ENCODE peak calls at places on chromosomes 16 and 17, in eight cellular contexts. One of them, this sample, is unnamed.

GRCh38 chr17:56593073-56593740 is at the start of gene NOG:
- DNase-seq in adrenal gland: no peak
- DNase-seq in lower leg skin: no peak
- DNase-seq in tibial nerve: no peak
- DNase-seq in GM12891: peak
- DNase-seq in upper lobe of left lung: peak
- DNase-seq in IMR-90: peak
- DNase-seq in stomach: no peak
- DNase-seq in this sample: peak

GRCh38 chr17:59372138-59372751 is 40.8 kb downstream of the YPEL2 start:
- DNase-seq in adrenal gland: peak
- DNase-seq in lower leg skin: peak
- DNase-seq in tibial nerve: peak
- DNase-seq in GM12891: no peak
- DNase-seq in upper lobe of left lung: no peak
- DNase-seq in IMR-90: peak
- DNase-seq in stomach: peak
- DNase-seq in this sample: no peak

GRCh38 chr16:1614226-1615102 is 2.3 kb downstream of the CRAMP1 start:
- DNase-seq in adrenal gland: peak
- DNase-seq in lower leg skin: no peak
- DNase-seq in tibial nerve: no peak
- DNase-seq in GM12891: peak
- DNase-seq in upper lobe of left lung: peak
- DNase-seq in IMR-90: peak
- DNase-seq in stomach: peak
- DNase-seq in this sample: peak

GRCh38 chr17:51166198-51166986 is at the start of gene NME2:
- DNase-seq in adrenal gland: peak
- DNase-seq in lower leg skin: peak
- DNase-seq in tibial nerve: peak
- DNase-seq in GM12891: peak
- DNase-seq in upper lobe of left lung: peak
- DNase-seq in IMR-90: peak
- DNase-seq in stomach: peak
- DNase-seq in this sample: peak

GRCh38 chr17:27538156-27538955 is 82.1 kb downstream of the KSR1 start:
- DNase-seq in adrenal gland: no peak
- DNase-seq in lower leg skin: no peak
- DNase-seq in tibial nerve: no peak
- DNase-seq in GM12891: no peak
- DNase-seq in upper lobe of left lung: no peak
- DNase-seq in IMR-90: peak
- DNase-seq in stomach: no peak
- DNase-seq in this sample: no peak

GRCh38 chr16:3776316-3776715 is 59.0 kb upstream of the TRAP1 start:
- DNase-seq in adrenal gland: peak
- DNase-seq in lower leg skin: no peak
- DNase-seq in tibial nerve: no peak
- DNase-seq in GM12891: no peak
- DNase-seq in upper lobe of left lung: no peak
- DNase-seq in IMR-90: no peak
- DNase-seq in stomach: peak
- DNase-seq in this sample: no peak

GRCh38 chr17:76827736-76828135 is 40.5 kb upstream of the MGAT5B start:
- DNase-seq in adrenal gland: no peak
- DNase-seq in lower leg skin: no peak
- DNase-seq in tibial nerve: no peak
- DNase-seq in GM12891: no peak
- DNase-seq in upper lobe of left lung: peak
- DNase-seq in IMR-90: no peak
- DNase-seq in stomach: no peak
- DNase-seq in this sample: no peak

GRCh38 chr16:30773826-30774225 is 11.7 kb downstream of the RNF40 start:
- DNase-seq in adrenal gland: no peak
- DNase-seq in lower leg skin: no peak
- DNase-seq in tibial nerve: no peak
- DNase-seq in GM12891: no peak
- DNase-seq in upper lobe of left lung: peak
- DNase-seq in IMR-90: no peak
- DNase-seq in stomach: no peak
- DNase-seq in this sample: no peak

GRCh38 chr16:69494993-69495392 is 70.6 kb downstream of the CYB5B start:
- DNase-seq in adrenal gland: peak
- DNase-seq in lower leg skin: no peak
- DNase-seq in tibial nerve: no peak
- DNase-seq in GM12891: no peak
- DNase-seq in upper lobe of left lung: no peak
- DNase-seq in IMR-90: no peak
- DNase-seq in stomach: no peak
- DNase-seq in this sample: no peak

GRCh38 chr17:49577978-49578893 is 2.6 kb downstream of the NXPH3 start:
- DNase-seq in adrenal gland: no peak
- DNase-seq in lower leg skin: no peak
- DNase-seq in tibial nerve: no peak
- DNase-seq in GM12891: no peak
- DNase-seq in upper lobe of left lung: peak
- DNase-seq in IMR-90: no peak
- DNase-seq in stomach: no peak
- DNase-seq in this sample: no peak

GRCh38 chr16:1929105-1929504 is 10.9 kb upstream of the HS3ST6 start:
- DNase-seq in adrenal gland: peak
- DNase-seq in lower leg skin: no peak
- DNase-seq in tibial nerve: no peak
- DNase-seq in GM12891: no peak
- DNase-seq in upper lobe of left lung: no peak
- DNase-seq in IMR-90: no peak
- DNase-seq in stomach: no peak
- DNase-seq in this sample: peak

GRCh38 chr16:69773255-69773947 is 11.3 kb downstream of the WWP2 start:
- DNase-seq in adrenal gland: no peak
- DNase-seq in lower leg skin: no peak
- DNase-seq in tibial nerve: no peak
- DNase-seq in GM12891: no peak
- DNase-seq in upper lobe of left lung: no peak
- DNase-seq in IMR-90: no peak
- DNase-seq in stomach: no peak
- DNase-seq in this sample: no peak

GRCh38 chr17:33732116-33732515 is 439.0 kb upstream of the ASIC2 start:
- DNase-seq in adrenal gland: no peak
- DNase-seq in lower leg skin: no peak
- DNase-seq in tibial nerve: no peak
- DNase-seq in GM12891: no peak
- DNase-seq in upper lobe of left lung: no peak
- DNase-seq in IMR-90: peak
- DNase-seq in stomach: no peak
- DNase-seq in this sample: no peak

GRCh38 chr17:4008082-4008435 is 43.8 kb upstream of the ATP2A3 start:
- DNase-seq in adrenal gland: no peak
- DNase-seq in lower leg skin: no peak
- DNase-seq in tibial nerve: no peak
- DNase-seq in GM12891: no peak
- DNase-seq in upper lobe of left lung: no peak
- DNase-seq in IMR-90: peak
- DNase-seq in stomach: no peak
- DNase-seq in this sample: no peak

GRCh38 chr17:76968707-76969597 is 100.7 kb downstream of the MGAT5B start:
- DNase-seq in adrenal gland: peak
- DNase-seq in lower leg skin: no peak
- DNase-seq in tibial nerve: no peak
- DNase-seq in GM12891: peak
- DNase-seq in upper lobe of left lung: peak
- DNase-seq in IMR-90: no peak
- DNase-seq in stomach: peak
- DNase-seq in this sample: no peak

GRCh38 chr16:65743558-65743957 is 621.7 kb upstream of the CDH11 start:
- DNase-seq in adrenal gland: no peak
- DNase-seq in lower leg skin: no peak
- DNase-seq in tibial nerve: no peak
- DNase-seq in GM12891: no peak
- DNase-seq in upper lobe of left lung: no peak
- DNase-seq in IMR-90: no peak
- DNase-seq in stomach: no peak
- DNase-seq in this sample: no peak

GRCh38 chr16:67447508-67448076 is 16.7 kb downstream of the HSD11B2 start:
- DNase-seq in adrenal gland: peak
- DNase-seq in lower leg skin: no peak
- DNase-seq in tibial nerve: no peak
- DNase-seq in GM12891: peak
- DNase-seq in upper lobe of left lung: peak
- DNase-seq in IMR-90: peak
- DNase-seq in stomach: peak
- DNase-seq in this sample: no peak

GRCh38 chr16:27346818-27347217 is 33.0 kb downstream of the IL4R start:
- DNase-seq in adrenal gland: no peak
- DNase-seq in lower leg skin: no peak
- DNase-seq in tibial nerve: no peak
- DNase-seq in GM12891: no peak
- DNase-seq in upper lobe of left lung: no peak
- DNase-seq in IMR-90: no peak
- DNase-seq in stomach: no peak
- DNase-seq in this sample: no peak

GRCh38 chr17:65085397-65085796 is 28.9 kb upstream of the GNA13 start:
- DNase-seq in adrenal gland: no peak
- DNase-seq in lower leg skin: no peak
- DNase-seq in tibial nerve: no peak
- DNase-seq in GM12891: no peak
- DNase-seq in upper lobe of left lung: no peak
- DNase-seq in IMR-90: peak
- DNase-seq in stomach: no peak
- DNase-seq in this sample: no peak

GRCh38 chr16:85364323-85365040 is 248.6 kb upstream of the GSE1 start:
- DNase-seq in adrenal gland: no peak
- DNase-seq in lower leg skin: no peak
- DNase-seq in tibial nerve: no peak
- DNase-seq in GM12891: no peak
- DNase-seq in upper lobe of left lung: peak
- DNase-seq in IMR-90: no peak
- DNase-seq in stomach: no peak
- DNase-seq in this sample: no peak

GRCh38 chr16:67943619-67944503 is at the start of gene LCAT:
- DNase-seq in adrenal gland: peak
- DNase-seq in lower leg skin: no peak
- DNase-seq in tibial nerve: peak
- DNase-seq in GM12891: no peak
- DNase-seq in upper lobe of left lung: peak
- DNase-seq in IMR-90: no peak
- DNase-seq in stomach: peak
- DNase-seq in this sample: no peak

GRCh38 chr17:65154770-65155589 is 17.8 kb downstream of the RGS9 start:
- DNase-seq in adrenal gland: no peak
- DNase-seq in lower leg skin: no peak
- DNase-seq in tibial nerve: no peak
- DNase-seq in GM12891: no peak
- DNase-seq in upper lobe of left lung: no peak
- DNase-seq in IMR-90: peak
- DNase-seq in stomach: no peak
- DNase-seq in this sample: peak

GRCh38 chr17:38656959-38657823 is 17.6 kb downstream of the EPOP start:
- DNase-seq in adrenal gland: no peak
- DNase-seq in lower leg skin: no peak
- DNase-seq in tibial nerve: no peak
- DNase-seq in GM12891: no peak
- DNase-seq in upper lobe of left lung: no peak
- DNase-seq in IMR-90: no peak
- DNase-seq in stomach: no peak
- DNase-seq in this sample: no peak
- TF ChIP-seq POLR2A in adrenal gland: no peak
- TF ChIP-seq POLR2A in lower leg skin: no peak
- TF ChIP-seq POLR2A in tibial nerve: no peak
- TF ChIP-seq POLR2A in GM12891: no peak
- TF ChIP-seq POLR2A in upper lobe of left lung: no peak
- TF ChIP-seq POLR2A in IMR-90: no peak
- TF ChIP-seq POLR2A in stomach: no peak
- TF ChIP-seq POLR2A in this sample: no peak

GRCh38 chr17:1002771-1003555 is 6.0 kb downstream of the TIMM22 start:
- DNase-seq in adrenal gland: peak
- DNase-seq in lower leg skin: no peak
- DNase-seq in tibial nerve: no peak
- DNase-seq in GM12891: no peak
- DNase-seq in upper lobe of left lung: peak
- DNase-seq in IMR-90: peak
- DNase-seq in stomach: no peak
- DNase-seq in this sample: no peak
- TF ChIP-seq POLR2A in adrenal gland: no peak
- TF ChIP-seq POLR2A in lower leg skin: no peak
- TF ChIP-seq POLR2A in tibial nerve: no peak
- TF ChIP-seq POLR2A in GM12891: no peak
- TF ChIP-seq POLR2A in upper lobe of left lung: no peak
- TF ChIP-seq POLR2A in IMR-90: no peak
- TF ChIP-seq POLR2A in stomach: no peak
- TF ChIP-seq POLR2A in this sample: no peak

GRCh38 chr17:63932008-63932561 is at the start of gene CD79B:
- DNase-seq in adrenal gland: no peak
- DNase-seq in lower leg skin: no peak
- DNase-seq in tibial nerve: no peak
- DNase-seq in GM12891: peak
- DNase-seq in upper lobe of left lung: no peak
- DNase-seq in IMR-90: no peak
- DNase-seq in stomach: no peak
- DNase-seq in this sample: no peak
- TF ChIP-seq POLR2A in adrenal gland: no peak
- TF ChIP-seq POLR2A in lower leg skin: no peak
- TF ChIP-seq POLR2A in tibial nerve: no peak
- TF ChIP-seq POLR2A in GM12891: peak
- TF ChIP-seq POLR2A in upper lobe of left lung: no peak
- TF ChIP-seq POLR2A in IMR-90: no peak
- TF ChIP-seq POLR2A in stomach: no peak
- TF ChIP-seq POLR2A in this sample: no peak

GRCh38 chr16:12674096-12674495 is 129.6 kb downstream of the CPPED1 start:
- DNase-seq in adrenal gland: no peak
- DNase-seq in lower leg skin: no peak
- DNase-seq in tibial nerve: no peak
- DNase-seq in GM12891: no peak
- DNase-seq in upper lobe of left lung: no peak
- DNase-seq in IMR-90: peak
- DNase-seq in stomach: no peak
- DNase-seq in this sample: peak

GRCh38 chr16:12677472-12677871 is 126.2 kb downstream of the CPPED1 start:
- DNase-seq in adrenal gland: no peak
- DNase-seq in lower leg skin: no peak
- DNase-seq in tibial nerve: no peak
- DNase-seq in GM12891: no peak
- DNase-seq in upper lobe of left lung: no peak
- DNase-seq in IMR-90: no peak
- DNase-seq in stomach: no peak
- DNase-seq in this sample: no peak

GRCh38 chr16:12673466-12673865 is 130.2 kb downstream of the CPPED1 start:
- DNase-seq in adrenal gland: no peak
- DNase-seq in lower leg skin: no peak
- DNase-seq in tibial nerve: no peak
- DNase-seq in GM12891: no peak
- DNase-seq in upper lobe of left lung: no peak
- DNase-seq in IMR-90: no peak
- DNase-seq in stomach: no peak
- DNase-seq in this sample: no peak

GRCh38 chr16:12674524-12674923 is 129.2 kb downstream of the CPPED1 start:
- DNase-seq in adrenal gland: no peak
- DNase-seq in lower leg skin: no peak
- DNase-seq in tibial nerve: no peak
- DNase-seq in GM12891: no peak
- DNase-seq in upper lobe of left lung: no peak
- DNase-seq in IMR-90: no peak
- DNase-seq in stomach: no peak
- DNase-seq in this sample: no peak

GRCh38 chr16:12675852-12676251 is 127.8 kb downstream of the CPPED1 start:
- DNase-seq in adrenal gland: no peak
- DNase-seq in lower leg skin: no peak
- DNase-seq in tibial nerve: no peak
- DNase-seq in GM12891: no peak
- DNase-seq in upper lobe of left lung: no peak
- DNase-seq in IMR-90: peak
- DNase-seq in stomach: no peak
- DNase-seq in this sample: peak
- TF ChIP-seq POLR2A in adrenal gland: no peak
- TF ChIP-seq POLR2A in lower leg skin: no peak
- TF ChIP-seq POLR2A in tibial nerve: no peak
- TF ChIP-seq POLR2A in GM12891: no peak
- TF ChIP-seq POLR2A in upper lobe of left lung: no peak
- TF ChIP-seq POLR2A in IMR-90: no peak
- TF ChIP-seq POLR2A in stomach: no peak
- TF ChIP-seq POLR2A in this sample: no peak